ENCODE peak calls at places on chromosomes 13 and 19, in four cellular contexts. One of them, this sample, is unnamed.
A peak's percentile ranks its signal among the peaks of the same experiment; 100 is the strongest.

GRCh38 chr13:54658771-54659170 is 1630.2 kb downstream of the OLFM4 start:
- DNase-seq in GM12878: no peak
- DNase-seq in H1: no peak
- DNase-seq in K562: no peak
- DNase-seq in this sample: no peak

GRCh38 chr13:20489185-20489820 is 36.4 kb downstream of the CRYL1 start:
- DNase-seq in GM12878: no peak
- DNase-seq in H1: no peak
- DNase-seq in K562: no peak
- DNase-seq in this sample: no peak

GRCh38 chr13:75151081-75151643 is 330.8 kb downstream of the TBC1D4 start:
- DNase-seq in GM12878: no peak
- DNase-seq in H1: no peak
- DNase-seq in K562: no peak
- DNase-seq in this sample: no peak

GRCh38 chr19:58330458-58330857 is 3.7 kb downstream of the ZSCAN22 start:
- DNase-seq in GM12878: no peak
- DNase-seq in H1: no peak
- DNase-seq in K562: peak; percentile 58
- DNase-seq in this sample: no peak

GRCh38 chr13:66180806-66181205 is 1049.3 kb downstream of the PCDH9 start:
- DNase-seq in GM12878: no peak
- DNase-seq in H1: no peak
- DNase-seq in K562: no peak
- DNase-seq in this sample: no peak

GRCh38 chr13:105177265-105177900 is 1358.1 kb downstream of the EFNB2 start:
- DNase-seq in GM12878: no peak
- DNase-seq in H1: no peak
- DNase-seq in K562: no peak
- DNase-seq in this sample: no peak

GRCh38 chr13:110394371-110394841 is 87.3 kb downstream of the COL4A2 start:
- DNase-seq in GM12878: no peak
- DNase-seq in H1: no peak
- DNase-seq in K562: no peak
- DNase-seq in this sample: no peak

GRCh38 chr19:44848036-44848804 is 2.1 kb downstream of the NECTIN2 start:
- DNase-seq in GM12878: no peak
- DNase-seq in H1: peak; percentile 66
- DNase-seq in K562: no peak
- DNase-seq in this sample: no peak

GRCh38 chr13:48562296-48563066 is 29.6 kb upstream of the RCBTB2 start:
- DNase-seq in GM12878: peak; percentile 98
- DNase-seq in H1: no peak
- DNase-seq in K562: peak; percentile 22
- DNase-seq in this sample: no peak

GRCh38 chr19:43820098-43820860 is 6.8 kb upstream of the ZNF283 start:
- DNase-seq in GM12878: no peak
- DNase-seq in H1: no peak
- DNase-seq in K562: no peak
- DNase-seq in this sample: no peak

GRCh38 chr13:114314074-114314912 is at the start of gene CHAMP1:
- DNase-seq in GM12878: peak; percentile 73
- DNase-seq in H1: peak; percentile 92
- DNase-seq in K562: peak; percentile 93
- DNase-seq in this sample: peak; percentile 90
- H3K4me1 ChIP-seq in GM12878: peaks cover 5% of the 10 kb centered on the region
- H3K4me1 ChIP-seq in H1: no peaks in the 10 kb centered on the region
- H3K4me1 ChIP-seq in K562: peaks cover 19% of the 10 kb centered on the region
- H3K4me1 ChIP-seq in this sample: peaks cover 61% of the 10 kb centered on the region

DNA sequence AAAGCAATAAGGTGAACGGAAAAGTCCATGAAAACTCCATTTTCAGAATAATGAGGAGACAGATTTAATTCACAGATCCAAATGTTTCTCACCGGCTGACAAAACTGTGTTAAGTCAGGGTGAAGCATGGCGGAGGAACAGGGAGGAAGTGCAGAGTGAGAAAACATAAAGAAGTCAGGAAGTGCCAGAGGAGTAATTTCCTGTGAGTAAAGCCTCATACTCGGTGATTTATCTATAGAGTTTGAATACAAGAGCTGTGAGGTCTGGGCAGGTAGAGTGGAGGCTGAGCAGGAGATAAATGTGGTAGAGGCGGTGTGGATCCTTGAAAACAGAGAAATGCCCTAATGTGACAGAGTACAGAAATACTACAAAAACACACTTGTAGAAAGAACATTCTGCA is 11.4 kb downstream of the CARD8 start:
- DNase-seq in GM12878: no peak
- DNase-seq in H1: no peak
- DNase-seq in K562: no peak
- DNase-seq in this sample: no peak
- TF ChIP-seq CREB1 in GM12878: no peak
- TF ChIP-seq CREB1 in H1: no peak
- TF ChIP-seq CREB1 in K562: no peak
- TF ChIP-seq CREB1 in this sample: no peak

DNA sequence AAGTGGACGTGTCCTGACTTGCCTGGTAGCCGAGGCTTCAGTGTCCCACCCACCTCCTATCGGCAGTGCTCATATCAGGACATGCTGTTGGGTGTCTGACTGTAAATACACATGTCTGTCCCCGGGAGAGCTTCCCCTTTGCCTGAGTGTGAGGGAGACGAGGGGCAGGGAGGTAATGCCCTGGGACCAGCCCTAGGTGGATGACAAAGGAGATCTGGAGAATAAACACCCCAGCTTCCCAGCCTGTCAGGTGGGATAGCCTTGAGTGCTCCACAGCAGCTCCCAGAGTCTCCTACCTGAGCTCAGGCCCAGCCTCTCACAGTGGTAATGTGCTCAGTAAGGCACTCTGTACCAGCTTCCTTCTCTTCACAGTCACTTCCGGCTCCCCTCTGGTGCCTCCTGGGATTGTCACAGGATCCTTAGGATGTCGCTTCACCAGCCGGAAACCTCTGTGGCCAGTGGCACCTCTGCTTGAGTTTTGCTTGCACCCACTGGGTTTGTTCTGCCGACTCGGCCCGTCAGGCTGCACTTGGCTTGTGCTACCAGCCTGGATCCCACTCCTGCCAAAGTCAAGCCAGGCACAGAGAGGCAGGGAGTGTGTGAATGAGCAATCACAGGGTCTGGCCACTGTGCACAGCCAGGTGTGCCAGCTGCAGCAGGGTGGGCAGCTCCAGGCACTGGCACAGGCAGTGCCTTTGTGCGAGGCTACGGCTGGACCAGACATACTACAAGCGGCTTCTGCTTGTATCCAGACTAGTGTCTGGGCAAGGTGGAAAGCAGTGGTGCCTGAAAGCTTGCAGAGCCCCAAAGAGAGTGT is 54.4 kb upstream of the RGCC start:
- DNase-seq in GM12878: no peak
- DNase-seq in H1: peak; percentile 55
- DNase-seq in K562: peak; percentile 15
- DNase-seq in this sample: peak; percentile 29
- TF ChIP-seq ATF3 in GM12878: no peak
- TF ChIP-seq ATF3 in H1: no peak
- TF ChIP-seq ATF3 in K562: no peak
- TF ChIP-seq ATF3 in this sample: no peak

GRCh38 chr13:94246495-94246894 is 233.0 kb downstream of the DCT start:
- DNase-seq in GM12878: no peak
- DNase-seq in H1: no peak
- DNase-seq in K562: no peak
- DNase-seq in this sample: no peak

GRCh38 chr13:94251801-94252200 is 227.7 kb downstream of the DCT start:
- DNase-seq in GM12878: no peak
- DNase-seq in H1: no peak
- DNase-seq in K562: no peak
- DNase-seq in this sample: no peak

GRCh38 chr13:94248454-94249233 is 230.8 kb downstream of the DCT start:
- DNase-seq in GM12878: no peak
- DNase-seq in H1: no peak
- DNase-seq in K562: no peak
- DNase-seq in this sample: no peak

GRCh38 chr13:94249512-94249911 is 230.0 kb downstream of the DCT start:
- DNase-seq in GM12878: no peak
- DNase-seq in H1: no peak
- DNase-seq in K562: no peak
- DNase-seq in this sample: peak; percentile 27

GRCh38 chr13:94247890-94248289 is 231.6 kb downstream of the DCT start:
- DNase-seq in GM12878: no peak
- DNase-seq in H1: no peak
- DNase-seq in K562: no peak
- DNase-seq in this sample: no peak
- H3K4me1 ChIP-seq in GM12878: no peaks in the 10 kb centered on the region
- H3K4me1 ChIP-seq in H1: no peaks in the 10 kb centered on the region
- H3K4me1 ChIP-seq in K562: no peaks in the 10 kb centered on the region
- H3K4me1 ChIP-seq in this sample: no peaks in the 10 kb centered on the region

GRCh38 chr19:48443731-48444128 is 2.1 kb upstream of the GRWD1 start:
- DNase-seq in GM12878: no peak
- DNase-seq in H1: no peak
- DNase-seq in K562: no peak
- DNase-seq in this sample: no peak

GRCh38 chr19:48444933-48445194 is 919 bp upstream of the GRWD1 start:
- DNase-seq in GM12878: no peak
- DNase-seq in H1: no peak
- DNase-seq in K562: no peak
- DNase-seq in this sample: no peak

GRCh38 chr19:48442116-48443035 is 3.4 kb upstream of the GRWD1 start:
- DNase-seq in GM12878: no peak
- DNase-seq in H1: no peak
- DNase-seq in K562: no peak
- DNase-seq in this sample: no peak

GRCh38 chr19:48444129-48444932 is 1.5 kb upstream of the GRWD1 start:
- DNase-seq in GM12878: no peak
- DNase-seq in H1: no peak
- DNase-seq in K562: no peak
- DNase-seq in this sample: no peak

DNA sequence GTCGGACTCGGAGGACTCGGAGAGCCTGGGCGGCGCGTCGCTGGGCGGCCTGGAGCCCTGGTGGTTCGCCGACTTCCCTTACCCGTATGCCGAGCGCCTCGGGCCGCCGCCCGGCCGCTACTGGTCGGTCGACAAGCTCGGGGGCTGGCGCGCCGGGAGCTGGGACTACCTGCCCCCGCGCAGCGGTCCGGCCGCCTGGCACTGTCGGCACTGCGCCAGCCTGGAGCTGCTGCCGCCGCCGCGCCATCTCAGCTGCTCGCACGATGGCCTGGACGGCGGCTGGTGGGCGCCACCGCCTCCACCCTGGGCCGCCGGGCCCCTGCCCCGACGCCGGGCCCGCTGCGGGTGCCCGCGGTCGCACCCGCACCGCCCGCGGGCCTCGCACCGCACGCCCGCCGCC is 2.5 kb upstream of the GRWD1 start:
- DNase-seq in GM12878: no peak
- DNase-seq in H1: no peak
- DNase-seq in K562: no peak
- DNase-seq in this sample: no peak
- TF ChIP-seq CREB1 in GM12878: no peak
- TF ChIP-seq CREB1 in H1: no peak
- TF ChIP-seq CREB1 in K562: no peak
- TF ChIP-seq CREB1 in this sample: no peak

GRCh38 chr13:103282571-103283450 is 216.6 kb upstream of the SLC10A2 start:
- DNase-seq in GM12878: no peak
- DNase-seq in H1: no peak
- DNase-seq in K562: no peak
- DNase-seq in this sample: no peak
- TF ChIP-seq ATF3 in GM12878: no peak
- TF ChIP-seq ATF3 in H1: no peak
- TF ChIP-seq ATF3 in K562: no peak
- TF ChIP-seq ATF3 in this sample: no peak

This sample was measured in HepG2.